ENCODE peak calls at places on chromosome 10, in five cellular contexts. J is H1, Z is IMR-90, A is HepG2, V is SK-N-SH. C is an unnamed sample.

GRCh38 chr10:69712346-69712745 is 82.3 kb downstream of the FAM241B start:
- DNase-seq in J (no peak), Z (no peak), A (no peak), V (no peak), C (no peak)

GRCh38 chr10:58451490-58451889 is 61.2 kb upstream of the BICC1 start:
- DNase-seq in J (no peak), Z (no peak), A (no peak), V (no peak), C (no peak)

GRCh38 chr10:132885451-132886210 is 56.7 kb downstream of the CFAP46 start:
- DNase-seq in J (no peak), Z (no peak), A (no peak), V (no peak), C (no peak)

GRCh38 chr10:106565546-106565945 is 599.0 kb downstream of the SORCS1 start:
- DNase-seq in J (no peak), Z (peak; percentile 47), A (no peak), V (no peak), C (no peak)

GRCh38 chr10:101080933-101081546 is 19.3 kb downstream of the KAZALD1 start:
- DNase-seq in J (no peak), Z (peak; percentile 29), A (no peak), V (no peak), C (no peak)

GRCh38 chr10:36675458-36675880 is 449.9 kb upstream of the ANKRD30A start:
- DNase-seq in J (no peak), Z (peak; percentile 90), A (no peak), V (no peak), C (peak; percentile 57)

GRCh38 chr10:131077724-131078123 is 233.8 kb downstream of the TCERG1L start:
- DNase-seq in J (no peak), Z (no peak), A (no peak), V (no peak), C (no peak)

GRCh38 chr10:58773351-58773750 is 260.7 kb downstream of the BICC1 start:
- DNase-seq in J (no peak), Z (peak; percentile 48), A (no peak), V (no peak), C (no peak)

GRCh38 chr10:61028861-61029361 is 84.9 kb upstream of the RHOBTB1 start:
- DNase-seq in J (no peak), Z (peak; percentile 77), A (peak; percentile 30), V (no peak), C (no peak)

GRCh38 chr10:33497338-33497737 is 162.9 kb upstream of the NRP1 start:
- DNase-seq in J (no peak), Z (no peak), A (no peak), V (no peak), C (no peak)

GRCh38 chr10:4867520-4868356 is 41.7 kb downstream of the AKR1E2 start:
- DNase-seq in J (no peak), Z (peak; percentile 8), A (no peak), V (no peak), C (no peak)

GRCh38 chr10:126846959-126847358 is 58.3 kb upstream of the DOCK1 start:
- DNase-seq in J (no peak), Z (no peak), A (no peak), V (peak; percentile 29), C (no peak)

GRCh38 chr10:48589266-48589665 is 15.6 kb downstream of the ARHGAP22 start:
- DNase-seq in J (no peak), Z (peak; percentile 97), A (no peak), V (no peak), C (no peak)

GRCh38 chr10:126207313-126207771 is 180.9 kb downstream of the ADAM12 start:
- DNase-seq in J (no peak), Z (peak; percentile 76), A (no peak), V (no peak), C (no peak)

GRCh38 chr10:73553316-73553715 is 37.8 kb downstream of the USP54 start:
- DNase-seq in J (no peak), Z (no peak), A (peak; percentile 20), V (no peak), C (no peak)

GRCh38 chr10:62638062-62638477 is 166.4 kb upstream of the ADO start:
- DNase-seq in J (no peak), Z (peak; percentile 19), A (no peak), V (no peak), C (no peak)

GRCh38 chr10:12594448-12594944 is 245.1 kb downstream of the CAMK1D start:
- DNase-seq in J (no peak), Z (no peak), A (no peak), V (no peak), C (no peak)

GRCh38 chr10:69902835-69903535 is 101.3 kb downstream of the COL13A1 start:
- DNase-seq in J (no peak), Z (no peak), A (no peak), V (no peak), C (no peak)

GRCh38 chr10:59025981-59026730 is 150.3 kb upstream of the PHYHIPL start:
- DNase-seq in J (no peak), Z (no peak), A (no peak), V (no peak), C (no peak)

GRCh38 chr10:61635946-61636345 is 26.8 kb upstream of the CABCOCO1 start:
- DNase-seq in J (no peak), Z (peak; percentile 76), A (no peak), V (no peak), C (no peak)

GRCh38 chr10:107733328-107733727 is 568.8 kb upstream of the SORCS1 start:
- DNase-seq in J (no peak), Z (peak; percentile 33), A (no peak), V (no peak), C (no peak)

GRCh38 chr10:85420501-85421191 is 945.9 kb downstream of the GRID1 start:
- DNase-seq in J (peak; percentile 43), Z (no peak), A (no peak), V (no peak), C (no peak)

GRCh38 chr10:59622320-59622901 is 87.2 kb downstream of the SLC16A9 start:
- DNase-seq in J (no peak), Z (peak; percentile 61), A (peak; percentile 41), V (peak; percentile 46), C (peak; percentile 13)

GRCh38 chr10:127372361-127372760 is 176.0 kb upstream of the INSYN2A start:
- DNase-seq in J (no peak), Z (no peak), A (no peak), V (no peak), C (no peak)

GRCh38 chr10:128263891-128264688 is 137.9 kb upstream of the MKI67 start:
- DNase-seq in J (peak; percentile 27), Z (peak; percentile 25), A (peak; percentile 23), V (peak; percentile 68), C (peak; percentile 33)

GRCh38 chr10:94456942-94457341 is 54.6 kb downstream of the TBC1D12 start:
- DNase-seq in J (no peak), Z (no peak), A (no peak), V (no peak), C (no peak)

GRCh38 chr10:105843786-105844560 is 1202.9 kb downstream of the SORCS3 start:
- DNase-seq in J (no peak), Z (no peak), A (no peak), V (no peak), C (no peak)

GRCh38 chr10:123472606-123473005 is 193.5 kb upstream of the GPR26 start:
- DNase-seq in J (no peak), Z (no peak), A (no peak), V (peak; percentile 38), C (no peak)
- TF ChIP-seq RFX5 in J (no peak), Z (no peak), A (no peak), V (no peak), C (no peak)

DNA sequence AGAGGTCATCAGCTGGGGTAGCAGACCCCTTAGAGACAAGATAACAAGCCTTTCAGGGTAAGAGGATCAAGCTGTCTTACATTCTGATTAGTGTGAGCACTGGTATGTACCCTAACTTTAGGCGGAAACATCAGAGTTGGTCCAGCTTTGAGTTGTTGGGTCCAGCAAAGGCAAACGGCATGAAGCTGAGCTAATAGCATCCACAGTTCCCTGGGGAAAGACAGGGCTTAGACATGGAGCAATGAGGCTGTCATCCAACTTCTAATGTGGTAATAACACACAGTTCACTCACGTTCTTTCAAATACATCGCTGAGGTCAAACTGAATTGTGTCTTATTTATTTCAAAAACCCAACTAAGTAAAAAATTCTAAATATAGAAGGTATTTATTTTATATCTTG is 32.6 kb downstream of the ARHGAP21 start:
- DNase-seq in J (no peak), Z (peak; percentile 17), A (no peak), V (no peak), C (no peak)
- TF ChIP-seq RFX5 in J (no peak), Z (no peak), A (no peak), V (no peak), C (no peak)

GRCh38 chr10:64283621-64284020 is 762.4 kb downstream of the REEP3 start:
- DNase-seq in J (no peak), Z (no peak), A (no peak), V (no peak), C (no peak)

GRCh38 chr10:64288404-64288803 is 767.2 kb downstream of the REEP3 start:
- DNase-seq in J (no peak), Z (no peak), A (no peak), V (no peak), C (no peak)

DNA sequence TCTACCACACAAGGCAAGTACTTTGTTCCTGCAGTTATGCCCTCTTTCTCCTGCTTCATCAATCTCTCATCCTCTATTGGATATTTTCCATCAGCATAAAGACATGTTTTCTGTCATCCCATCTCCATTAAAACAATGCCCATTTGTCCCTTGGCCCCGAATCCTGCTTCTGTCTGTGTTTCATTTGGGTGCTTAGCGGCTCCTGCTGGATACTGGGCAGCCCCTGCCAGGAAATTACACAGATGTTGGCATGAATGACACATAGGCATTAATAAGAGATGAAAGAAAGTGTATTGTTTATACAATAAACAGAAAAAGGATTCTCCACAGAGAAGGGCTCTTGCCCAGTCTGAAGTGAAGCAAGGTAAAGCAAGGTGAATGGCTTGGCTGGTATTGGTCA is 765.3 kb downstream of the REEP3 start:
- DNase-seq in J (no peak), Z (no peak), A (no peak), V (no peak), C (no peak)
- TF ChIP-seq RFX5 in J (no peak), Z (no peak), A (no peak), V (no peak), C (no peak)

GRCh38 chr10:121684276-121684675 is 86.0 kb upstream of the FGFR2 start:
- DNase-seq in J (no peak), Z (no peak), A (no peak), V (no peak), C (no peak)
- TF ChIP-seq RFX5 in J (no peak), Z (no peak), A (no peak), V (no peak), C (no peak)

GRCh38 chr10:86942441-86943315 is 14.7 kb downstream of the MMRN2 start:
- DNase-seq in J (no peak), Z (no peak), A (no peak), V (no peak), C (no peak)

GRCh38 chr10:86941426-86941825 is 16.0 kb downstream of the MMRN2 start:
- DNase-seq in J (no peak), Z (no peak), A (no peak), V (no peak), C (no peak)

GRCh38 chr10:86941991-86942421 is 15.4 kb downstream of the MMRN2 start:
- DNase-seq in J (no peak), Z (no peak), A (no peak), V (no peak), C (no peak)

GRCh38 chr10:86938260-86938659 is 19.2 kb downstream of the MMRN2 start:
- DNase-seq in J (no peak), Z (no peak), A (no peak), V (no peak), C (no peak)

DNA sequence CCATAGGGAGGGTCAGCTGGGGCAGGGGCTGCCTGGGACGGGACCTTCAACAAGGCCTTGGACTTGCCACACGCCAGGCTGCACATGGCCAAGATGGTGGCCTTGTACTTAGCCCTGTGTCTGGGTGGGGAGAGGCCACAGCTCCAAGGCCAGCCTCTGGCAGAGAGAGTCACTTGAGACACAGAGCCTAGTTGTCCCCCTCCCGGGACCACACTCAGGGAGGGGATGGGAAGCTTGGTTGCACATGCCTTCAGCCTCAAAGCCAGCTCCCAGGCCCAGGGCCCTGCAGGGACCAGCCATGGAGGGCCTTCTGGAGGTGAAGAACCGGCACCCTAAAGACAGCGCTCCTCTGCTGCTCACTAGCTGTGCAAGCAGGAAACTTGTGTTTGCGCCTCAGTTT is 16.7 kb downstream of the MMRN2 start:
- DNase-seq in J (no peak), Z (no peak), A (no peak), V (no peak), C (no peak)
- TF ChIP-seq RFX5 in J (no peak), Z (no peak), A (no peak), V (no peak), C (no peak)